ENCODE peak calls at places on chromosomes 1 and 21, in seven cellular contexts. W is IMR-90, I is WTC11, O is colonic mucosa, S is cardiac fibroblast, F is endothelial cell, B is pancreas. Q is an unnamed sample.

GRCh38 chr1:90712931-90713618 is 4.0 kb downstream of the BARHL2 start:
- DNase-seq in W (no peak), I (no peak), O (no peak), S (no peak), F (no peak), B (no peak), Q (no peak)

GRCh38 chr1:93977546-93977945 is 68.3 kb upstream of the GCLM start:
- DNase-seq in W (peak; percentile 78), I (no peak), O (no peak), S (peak; percentile 43), F (no peak), B (no peak), Q (no peak)

GRCh38 chr1:113142791-113143190 is 69.8 kb downstream of the LRIG2 start:
- DNase-seq in W (no peak), I (no peak), O (no peak), S (peak; percentile 83), F (no peak), B (no peak), Q (no peak)

GRCh38 chr1:245216356-245217110 is 61.7 kb downstream of the KIF26B start:
- DNase-seq in W (no peak), I (no peak), O (no peak), S (no peak), F (no peak), B (no peak), Q (no peak)

GRCh38 chr1:191134796-191135195 is 657.1 kb upstream of the BRINP3 start:
- DNase-seq in W (no peak), I (no peak), O (no peak), S (peak; percentile 11), F (peak; percentile 18), B (no peak), Q (no peak)

GRCh38 chr1:65299328-65299727 is 10.0 kb upstream of the DNAJC6 start:
- DNase-seq in W (no peak), I (no peak), O (no peak), S (no peak), F (no peak), B (no peak), Q (no peak)

GRCh38 chr21:33268736-33269441 is 2.7 kb downstream of the IL10RB start:
- DNase-seq in W (no peak), I (no peak), O (peak; percentile 97), S (no peak), F (no peak), B (peak; percentile 96), Q (peak; percentile 59)

GRCh38 chr1:230270185-230270939 is 155.8 kb downstream of the PGBD5 start:
- DNase-seq in W (peak; percentile 7), I (no peak), O (no peak), S (peak; percentile 78), F (no peak), B (no peak), Q (no peak)

GRCh38 chr1:226121049-226121586 is 58.6 kb downstream of the H3-3A start:
- DNase-seq in W (no peak), I (no peak), O (no peak), S (no peak), F (no peak), B (no peak), Q (no peak)

GRCh38 chr21:42674351-42674940 is 21.0 kb downstream of the PDE9A start:
- DNase-seq in W (no peak), I (peak; percentile 76), O (no peak), S (peak; percentile 39), F (peak; percentile 25), B (no peak), Q (no peak)

GRCh38 chr1:85135456-85135798 is 65.4 kb downstream of the SYDE2 start:
- DNase-seq in W (no peak), I (no peak), O (peak; percentile 31), S (no peak), F (no peak), B (no peak), Q (no peak)

GRCh38 chr21:44436958-44437357 is 18.4 kb upstream of the LRRC3 start:
- DNase-seq in W (no peak), I (no peak), O (no peak), S (no peak), F (no peak), B (peak; percentile 11), Q (no peak)

GRCh38 chr1:50750021-50750619 is 209.9 kb downstream of the FAF1 start:
- DNase-seq in W (peak; percentile 36), I (no peak), O (no peak), S (peak; percentile 56), F (peak; percentile 22), B (no peak), Q (no peak)

DNA sequence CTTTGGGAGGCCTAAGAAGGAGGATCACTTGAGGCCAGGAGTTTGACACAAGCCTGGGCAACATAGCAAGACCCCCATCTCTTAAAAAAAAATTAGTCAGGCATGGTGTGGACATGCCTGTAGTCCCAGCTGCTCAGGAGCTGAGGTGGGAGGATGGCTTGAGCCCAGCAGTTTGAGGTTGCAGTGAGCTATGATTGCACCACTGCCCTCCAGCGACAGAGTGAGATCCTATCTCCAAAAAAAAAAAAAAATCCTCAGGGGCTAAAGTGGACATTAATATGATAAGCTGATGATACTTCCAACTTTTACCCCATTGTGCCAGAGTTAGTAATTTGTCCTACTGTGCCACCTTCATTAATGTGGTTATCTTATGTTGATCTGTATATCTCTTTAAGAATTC is 327.8 kb upstream of the FMN2 start:
- DNase-seq in W (no peak), I (no peak), O (no peak), S (no peak), F (no peak), B (no peak), Q (no peak)
- TF ChIP-seq CTCF in W (no peak), I (no peak), O (no peak), S (no peak), F (no peak), B (no peak), Q (no peak)

GRCh38 chr1:46535063-46535462 is 16.4 kb downstream of the KNCN start:
- DNase-seq in W (no peak), I (no peak), O (peak; percentile 51), S (no peak), F (peak; percentile 58), B (no peak), Q (no peak)

GRCh38 chr1:46536527-46536926 is 14.9 kb downstream of the KNCN start:
- DNase-seq in W (no peak), I (no peak), O (no peak), S (no peak), F (no peak), B (no peak), Q (no peak)

GRCh38 chr1:46537651-46538050 is 13.8 kb downstream of the KNCN start:
- DNase-seq in W (no peak), I (no peak), O (no peak), S (no peak), F (no peak), B (no peak), Q (no peak)

GRCh38 chr1:46539968-46540367 is 11.5 kb downstream of the KNCN start:
- DNase-seq in W (peak; percentile 77), I (no peak), O (no peak), S (peak; percentile 75), F (no peak), B (no peak), Q (no peak)

GRCh38 chr1:46538147-46538546 is 13.3 kb downstream of the KNCN start:
- DNase-seq in W (no peak), I (no peak), O (no peak), S (no peak), F (no peak), B (no peak), Q (no peak)
- TF ChIP-seq CTCF in W (no peak), I (no peak), O (no peak), S (no peak), F (no peak), B (no peak), Q (no peak)

GRCh38 chr1:55700359-55701130 is 485.4 kb upstream of the USP24 start:
- DNase-seq in W (peak; percentile 77), I (no peak), O (no peak), S (peak; percentile 65), F (no peak), B (no peak), Q (no peak)

GRCh38 chr1:55698136-55698535 is 483.0 kb upstream of the USP24 start:
- DNase-seq in W (peak; percentile 43), I (no peak), O (no peak), S (no peak), F (no peak), B (no peak), Q (no peak)

GRCh38 chr1:55699151-55699695 is 484.1 kb upstream of the USP24 start:
- DNase-seq in W (no peak), I (no peak), O (no peak), S (no peak), F (no peak), B (no peak), Q (no peak)

GRCh38 chr1:55703726-55704363 is 488.7 kb upstream of the USP24 start:
- DNase-seq in W (peak; percentile 49), I (no peak), O (no peak), S (no peak), F (no peak), B (no peak), Q (no peak)

GRCh38 chr1:55702064-55702463 is 486.9 kb upstream of the USP24 start:
- DNase-seq in W (no peak), I (no peak), O (peak; percentile 31), S (peak; percentile 58), F (peak; percentile 46), B (no peak), Q (peak; percentile 39)
- TF ChIP-seq CTCF in W (peak; percentile 49), I (peak; percentile 70), O (peak; percentile 59), S (peak; percentile 96), F (peak; percentile 71), B (peak; percentile 57), Q (peak; percentile 31)

GRCh38 chr1:167933779-167934178 is 2.7 kb upstream of the DCAF6 start:
- DNase-seq in W (no peak), I (no peak), O (no peak), S (no peak), F (no peak), B (no peak), Q (no peak)

GRCh38 chr1:167936930-167937708 is at the start of gene MPC2:
- DNase-seq in W (peak; percentile 75), I (peak; percentile 70), O (peak; percentile 82), S (peak; percentile 80), F (peak; percentile 38), B (peak; percentile 82), Q (peak; percentile 74)

GRCh38 chr1:167934407-167935251 is 1.9 kb upstream of the DCAF6 start:
- DNase-seq in W (peak; percentile 65), I (no peak), O (no peak), S (peak; percentile 46), F (no peak), B (no peak), Q (no peak)

GRCh38 chr1:167936068-167936929 is at the start of gene DCAF6:
- DNase-seq in W (peak; percentile 99), I (peak; percentile 96), O (peak; percentile 97), S (peak; percentile 99), F (peak; percentile 95), B (peak; percentile 97), Q (peak; percentile 98)

DNA sequence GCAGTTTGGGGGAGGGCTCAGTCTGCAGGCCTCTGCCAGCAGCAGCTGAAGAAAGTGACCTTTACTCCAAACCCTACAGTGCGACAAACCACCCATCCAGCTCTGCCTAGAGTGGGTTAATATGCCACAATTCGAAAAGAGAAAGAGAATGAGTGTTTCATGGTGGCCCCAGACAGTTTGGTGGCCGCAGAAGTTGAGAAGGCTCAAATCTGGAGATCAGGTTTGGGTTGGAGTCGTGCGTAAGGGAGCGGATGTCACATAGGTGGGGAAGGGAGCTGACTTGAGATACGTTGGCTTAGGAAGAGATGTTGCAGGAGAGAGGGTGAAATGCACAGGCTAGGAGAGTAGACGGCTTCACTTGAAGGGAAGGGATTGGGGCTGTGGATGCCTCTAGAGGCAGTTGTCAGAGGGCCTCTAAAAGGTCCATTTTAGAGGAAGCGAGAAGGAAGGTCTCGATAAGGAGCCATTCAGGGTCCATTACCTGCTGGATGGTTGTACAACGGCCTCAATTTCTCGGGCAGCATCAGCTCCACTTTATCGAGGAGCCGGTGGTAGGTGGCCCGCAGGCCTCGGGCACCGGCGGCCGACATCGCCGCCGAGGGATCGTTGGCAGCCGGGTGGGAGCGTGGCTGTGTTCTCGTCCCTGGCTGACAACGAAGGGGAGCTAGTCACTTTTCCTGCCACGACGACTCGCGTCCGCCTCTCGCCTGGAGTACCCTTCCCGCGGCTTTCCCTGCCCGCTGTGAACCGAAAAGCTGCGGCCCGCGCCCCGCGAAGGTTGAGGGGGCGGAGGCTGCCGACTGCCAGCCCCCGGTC is 1.0 kb upstream of the DCAF6 start:
- DNase-seq in W (peak; percentile 36), I (no peak), O (peak; percentile 68), S (peak; percentile 37), F (no peak), B (peak; percentile 35), Q (peak; percentile 35)
- TF ChIP-seq CTCF in W (no peak), I (no peak), O (no peak), S (no peak), F (no peak), B (no peak), Q (no peak)